ENCODE peak calls at places on chromosome 7, in six cellular contexts. R is lower lobe of right lung, U is astrocyte of the spinal cord, W is neural progenitor cell, T is hepatocyte, Q is right lobe of liver. J is an unnamed sample.

GRCh38 chr7:27611043-27611442 is 51.6 kb downstream of the HIBADH start:
- DNase-seq in T (no peak), U (no peak), W (no peak), R (no peak), Q (no peak), J (no peak)

GRCh38 chr7:98387544-98388226 is 13.2 kb downstream of the BAIAP2L1 start:
- DNase-seq in Q (no peak), U (no peak), T (no peak), W (no peak), R (no peak), J (no peak)

GRCh38 chr7:94874036-94874745 is 33.2 kb upstream of the PPP1R9A start:
- DNase-seq in Q (no peak), W (no peak), U (no peak), R (no peak), T (no peak), J (no peak)

GRCh38 chr7:106022193-106022821 is 59.2 kb downstream of the CDHR3 start:
- DNase-seq in R (no peak), Q (no peak), U (peak), W (no peak), T (no peak), J (no peak)

GRCh38 chr7:39700932-39701331 is 77.6 kb downstream of the RALA start:
- DNase-seq in U (no peak), Q (peak), W (no peak), T (no peak), R (peak), J (no peak)

GRCh38 chr7:31516680-31517079 is 2.8 kb downstream of the ITPRID1 start:
- DNase-seq in W (no peak), T (no peak), U (no peak), Q (no peak), R (no peak), J (no peak)

GRCh38 chr7:128026551-128026950 is 4.7 kb downstream of the LRRC4 start:
- DNase-seq in U (no peak), R (no peak), W (no peak), T (no peak), Q (no peak), J (no peak)

GRCh38 chr7:128867241-128867640 is 4.6 kb downstream of the ATP6V1F start:
- DNase-seq in W (no peak), U (no peak), R (no peak), T (no peak), Q (no peak), J (no peak)

GRCh38 chr7:63028376-63029206 is 970.1 kb upstream of the ZNF722 start:
- DNase-seq in Q (no peak), T (no peak), U (no peak), W (no peak), R (no peak), J (no peak)

GRCh38 chr7:44976746-44977196 is 2.0 kb downstream of the MYO1G start:
- DNase-seq in U (no peak), T (no peak), W (no peak), Q (no peak), R (no peak), J (peak)

GRCh38 chr7:44977304-44977858 is 1.4 kb downstream of the MYO1G start:
- DNase-seq in T (no peak), R (no peak), Q (no peak), W (no peak), U (no peak), J (peak)

GRCh38 chr7:44974549-44974948 is 4.3 kb downstream of the MYO1G start:
- DNase-seq in Q (no peak), T (no peak), R (no peak), U (no peak), W (no peak), J (peak)

GRCh38 chr7:44975331-44976039 is 3.3 kb downstream of the MYO1G start:
- DNase-seq in U (no peak), T (no peak), W (no peak), R (no peak), Q (no peak), J (peak)

DNA sequence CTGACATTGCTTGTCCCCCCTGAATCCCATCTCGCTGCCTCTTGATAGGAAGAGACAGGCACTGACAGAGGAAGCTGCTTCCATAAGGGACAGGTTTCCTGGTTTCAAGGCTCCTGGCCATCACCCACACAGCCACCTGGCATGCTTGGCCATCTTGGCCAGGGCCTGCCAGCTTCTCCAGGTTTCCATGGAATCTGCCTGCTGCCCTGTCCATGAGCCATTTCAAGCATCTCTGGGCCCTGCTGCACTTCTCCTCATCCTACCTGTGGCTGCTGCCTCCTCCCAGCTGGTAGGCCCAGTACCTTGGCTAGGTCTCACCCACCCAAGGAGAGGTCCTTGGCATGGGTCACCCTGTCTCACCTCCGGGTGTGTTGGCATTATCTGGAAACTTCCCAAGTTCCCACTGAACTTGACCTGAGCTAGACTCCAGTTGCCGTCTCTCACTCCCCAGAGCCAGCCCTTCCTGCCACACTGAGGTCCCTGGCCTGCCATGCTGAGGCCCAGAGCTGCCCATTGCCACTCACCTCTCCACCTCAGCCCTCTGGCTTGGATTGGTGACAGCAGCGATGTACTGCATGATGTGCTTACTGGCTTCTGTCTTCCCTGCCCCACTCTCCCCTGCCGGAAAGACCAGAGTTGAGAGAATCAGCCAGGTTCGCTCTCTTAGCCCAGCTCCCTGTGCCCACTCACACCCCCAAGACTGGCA is 2.6 kb downstream of the MYO1G start:
- DNase-seq in R (no peak), T (no peak), U (no peak), W (no peak), Q (no peak), J (peak)
- H3K4me3 ChIP-seq in R (no peak), T (no peak), U (no peak), W (no peak), Q (no peak), J (no peak)

GRCh38 chr7:68425377-68425776 is 1172.9 kb upstream of the AUTS2 start:
- DNase-seq in U (no peak), R (no peak), Q (no peak), T (no peak), W (no peak), J (no peak)
- TF ChIP-seq CTCF in U (no peak), R (no peak), Q (no peak), T (peak), W (peak), J (no peak)

GRCh38 chr7:12638851-12639467 is 48.5 kb upstream of the ARL4A start:
- DNase-seq in W (peak), R (no peak), Q (no peak), U (peak), T (peak), J (no peak)

GRCh38 chr7:12633589-12633988 is 53.8 kb upstream of the ARL4A start:
- DNase-seq in Q (no peak), W (no peak), U (no peak), T (no peak), R (no peak), J (no peak)

GRCh38 chr7:12637328-12637727 is 50.1 kb upstream of the ARL4A start:
- DNase-seq in U (no peak), Q (no peak), T (no peak), W (no peak), R (no peak), J (no peak)

GRCh38 chr7:12637819-12638592 is 49.4 kb upstream of the ARL4A start:
- DNase-seq in T (no peak), U (no peak), Q (no peak), W (no peak), R (no peak), J (no peak)

DNA sequence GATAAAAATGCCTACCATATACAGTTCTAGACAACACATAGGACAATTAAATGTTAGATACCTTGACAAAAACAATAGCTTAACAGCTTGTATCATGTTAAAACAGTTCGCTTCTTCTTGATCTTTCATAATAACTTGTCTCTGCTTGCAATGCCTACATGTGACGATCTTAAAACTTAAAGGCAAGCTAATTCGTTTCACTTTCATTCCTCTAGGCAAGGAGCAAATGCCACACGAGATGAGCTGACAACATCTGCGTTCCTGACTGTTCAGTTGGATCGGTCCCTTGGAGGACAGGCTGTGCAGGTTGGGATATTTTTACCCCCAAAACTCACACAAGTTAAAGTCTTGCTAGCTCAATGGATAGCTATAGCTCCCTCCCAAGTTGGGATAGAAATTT is 51.6 kb upstream of the ARL4A start:
- DNase-seq in Q (no peak), T (no peak), W (no peak), R (no peak), U (no peak), J (no peak)
- H3K4me3 ChIP-seq in Q (no peak), T (no peak), W (no peak), R (peak), U (no peak), J (peak)

GRCh38 chr7:132514430-132514829 is 61.8 kb downstream of the PLXNA4 start:
- DNase-seq in T (no peak), U (no peak), W (no peak), Q (no peak), R (no peak), J (no peak)
- TF ChIP-seq CTCF in T (no peak), U (no peak), W (no peak), Q (no peak), R (no peak), J (no peak)

DNA sequence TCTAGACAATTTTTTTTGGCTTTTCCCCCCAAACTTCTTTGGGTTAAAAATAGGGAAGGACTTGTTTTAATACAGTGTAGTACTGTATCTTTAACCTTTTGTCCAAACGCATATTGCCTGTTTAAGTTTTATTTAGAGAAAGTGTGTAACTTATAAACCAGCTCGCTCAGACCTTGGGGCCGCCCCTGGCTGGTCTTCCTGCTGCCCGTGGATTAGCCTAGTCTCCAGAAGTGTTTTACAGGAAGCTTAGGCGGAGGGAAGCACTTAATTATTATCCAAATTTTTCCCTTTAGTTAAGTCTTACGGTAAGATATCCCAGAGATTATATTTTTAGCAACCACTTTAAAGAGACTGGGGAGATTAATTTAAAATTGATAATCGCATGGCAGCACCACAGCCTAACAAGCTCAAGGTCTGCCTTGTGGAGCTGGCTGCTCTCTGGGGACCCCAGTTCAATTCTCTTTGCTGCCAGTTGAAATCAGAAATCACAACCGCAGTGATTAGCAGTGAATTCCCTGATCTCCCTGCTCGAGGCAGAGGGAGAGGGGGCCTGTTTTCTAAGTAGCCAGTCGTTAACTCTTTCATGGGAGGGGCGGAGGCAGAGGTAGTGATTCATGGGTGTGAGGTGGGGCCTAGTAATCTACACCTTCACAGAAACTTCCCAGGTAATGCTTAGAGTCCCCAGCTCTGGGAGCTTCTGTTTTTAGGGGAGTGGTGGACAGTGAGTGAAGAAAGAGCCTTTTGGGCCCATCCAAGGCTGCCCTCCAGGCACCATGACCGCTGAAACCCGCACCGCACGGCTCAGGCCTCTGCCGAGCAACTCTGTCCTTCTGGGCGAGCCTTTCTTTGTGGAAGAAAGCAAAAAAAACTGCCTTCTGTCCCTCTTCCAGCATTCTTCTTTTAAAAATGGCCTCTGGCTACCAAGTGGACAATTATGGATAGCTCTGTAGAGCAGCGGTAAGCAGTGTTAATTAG is 548.7 kb upstream of the GALNT17 start:
- DNase-seq in U (no peak), W (peak), Q (no peak), R (no peak), T (no peak), J (no peak)
- H3K4me3 ChIP-seq in U (no peak), W (no peak), Q (no peak), R (no peak), T (no peak), J (no peak)

DNA sequence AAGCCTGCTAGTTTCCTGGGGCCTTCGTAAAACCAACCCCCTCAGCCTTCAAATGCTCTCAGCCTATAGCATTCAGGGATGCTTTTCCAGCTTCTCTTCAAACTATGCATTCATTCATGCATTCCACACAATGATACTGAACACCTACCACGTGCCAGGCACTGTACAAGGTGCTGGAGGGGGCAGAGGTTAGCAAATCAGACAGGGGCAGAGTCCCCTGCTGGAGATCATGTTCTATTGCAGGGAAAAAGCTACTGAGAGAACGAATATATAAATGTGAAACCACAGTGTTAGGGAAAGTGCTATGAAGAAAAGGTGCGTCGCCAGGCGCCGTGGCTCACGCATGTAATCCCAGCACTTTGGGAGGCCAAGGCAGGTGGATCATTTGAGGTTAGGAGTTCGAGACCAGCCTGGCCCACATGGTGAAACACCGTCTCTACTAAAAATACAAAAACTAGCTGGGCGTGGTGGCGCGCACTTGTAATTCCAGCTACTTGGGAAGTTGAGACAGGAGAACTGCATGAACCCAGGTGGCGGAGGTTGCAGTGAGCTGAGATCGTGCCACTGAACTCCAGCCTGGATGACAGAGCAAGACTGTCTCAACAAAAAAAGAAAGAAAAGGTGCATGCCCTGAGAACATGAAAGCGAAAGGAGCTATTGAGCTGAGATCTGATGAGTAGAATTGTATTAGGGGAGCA is 64.6 kb upstream of the CALN1 start:
- DNase-seq in R (no peak), Q (no peak), U (no peak), T (no peak), W (no peak), J (no peak)
- TF ChIP-seq CTCF in R (no peak), Q (no peak), U (no peak), T (no peak), W (peak), J (no peak)